ENCODE peak calls at places on chromosomes 3 and 15, in seven cellular contexts. Y is anterior cingulate cortex; D is Right ventricle myocardium superior; A is T1000; I is H7; R is CD8-positive, alpha-beta T cell; W is activated B cell treated with CpG ODN at 0.5 μM for 24 hours. J is an unnamed sample.

GRCh38 chr3:13872451-13872850 is 7.4 kb downstream of the WNT7A start:
- DNase-seq in Y (no peak), I (no peak), W (no peak), D (no peak), A (no peak), R (no peak), J (peak; percentile 17)

GRCh38 chr15:55106155-55106554 is 90.6 kb downstream of the RSL24D1 start:
- DNase-seq in Y (no peak), A (no peak), W (no peak), I (no peak), D (no peak), R (no peak), J (no peak)

GRCh38 chr3:160480931-160481330 is 31.3 kb upstream of the TRIM59 start:
- DNase-seq in W (no peak), I (no peak), A (no peak), R (no peak), D (no peak), Y (no peak), J (no peak)

GRCh38 chr3:187794731-187795130 is 49.5 kb upstream of the BCL6 start:
- DNase-seq in W (no peak), A (no peak), D (no peak), R (no peak), Y (no peak), I (no peak), J (no peak)

GRCh38 chr3:64639022-64639421 is 48.8 kb downstream of the ADAMTS9 start:
- DNase-seq in Y (no peak), D (no peak), I (no peak), A (no peak), R (no peak), W (no peak), J (no peak)

GRCh38 chr3:149016242-149016641 is 24.9 kb downstream of the GYG1 start:
- DNase-seq in D (no peak), A (no peak), Y (no peak), R (no peak), I (no peak), W (no peak), J (no peak)

GRCh38 chr15:36414670-36415069 is 164.8 kb upstream of the CDIN1 start:
- DNase-seq in Y (no peak), W (no peak), A (no peak), R (no peak), I (no peak), D (no peak), J (no peak)

GRCh38 chr3:47578691-47579632 is at the start of gene CSPG5:
- DNase-seq in D (peak; percentile 48), Y (peak; percentile 34), W (peak; percentile 46), A (no peak), I (peak; percentile 87), R (no peak), J (peak; percentile 15)

GRCh38 chr3:90092994-90093393 is 985.6 kb downstream of the EPHA3 start:
- DNase-seq in D (no peak), I (peak; percentile 2), A (no peak), W (no peak), R (no peak), Y (no peak), J (no peak)

J was measured in midbrain.